ENCODE peak calls at places on chromosomes 3 and 15, in four cellular contexts. E is heart right ventricle, H is neural crest cell, K is right lobe of liver. R is an unnamed sample.

GRCh38 chr15:76163429-76164020 is 103.7 kb downstream of the TMEM266 start:
- DNase-seq in E (peak), H (no peak), K (no peak), R (no peak)

GRCh38 chr3:45057557-45057956 is 31.5 kb downstream of the CLEC3B start:
- DNase-seq in E (no peak), H (no peak), K (no peak), R (no peak)

GRCh38 chr3:101950510-101950909 is 101.2 kb downstream of the NFKBIZ start:
- DNase-seq in E (no peak), H (no peak), K (no peak), R (no peak)

GRCh38 chr15:57676578-57676977 is 29.9 kb upstream of the POLR2M start:
- DNase-seq in E (no peak), H (no peak), K (no peak), R (no peak)

GRCh38 chr15:69090197-69090948 is 70.1 kb upstream of the GLCE start:
- DNase-seq in E (no peak), H (no peak), K (no peak), R (peak)

GRCh38 chr15:39260791-39261190 is 320.1 kb upstream of the THBS1 start:
- DNase-seq in E (no peak), H (no peak), K (no peak), R (no peak)

GRCh38 chr3:27840807-27841594 is 118.9 kb upstream of the EOMES start:
- DNase-seq in E (no peak), H (no peak), K (no peak), R (no peak)

GRCh38 chr3:163936557-163936956 is 1141.7 kb downstream of the SI start:
- DNase-seq in E (no peak), H (no peak), K (no peak), R (no peak)

GRCh38 chr3:71726106-71726505 is 904 bp upstream of the EIF4E3 start:
- DNase-seq in E (no peak), H (no peak), K (no peak), R (no peak)

GRCh38 chr3:194333212-194333980 is 17.7 kb downstream of the CPN2 start:
- DNase-seq in E (peak), H (peak), K (peak), R (peak)

GRCh38 chr3:55471084-55471483 is 16.0 kb downstream of the WNT5A start:
- DNase-seq in E (no peak), H (no peak), K (no peak), R (no peak)

GRCh38 chr3:68893600-68894239 is 38.6 kb downstream of the TAFA4 start:
- DNase-seq in E (no peak), H (no peak), K (no peak), R (peak)

GRCh38 chr3:127542441-127542952 is 48.0 kb downstream of the TPRA1 start:
- DNase-seq in E (no peak), H (no peak), K (peak), R (no peak)

GRCh38 chr3:185733980-185734724 is 90.7 kb downstream of the IGF2BP2 start:
- DNase-seq in E (peak), H (peak), K (no peak), R (peak)

GRCh38 chr3:83523470-83524073 is 1435.2 kb upstream of the CADM2 start:
- DNase-seq in E (peak), H (peak), K (no peak), R (peak)
- TF ChIP-seq CTCF in E (peak), H (peak), K (peak), R (peak)

DNA sequence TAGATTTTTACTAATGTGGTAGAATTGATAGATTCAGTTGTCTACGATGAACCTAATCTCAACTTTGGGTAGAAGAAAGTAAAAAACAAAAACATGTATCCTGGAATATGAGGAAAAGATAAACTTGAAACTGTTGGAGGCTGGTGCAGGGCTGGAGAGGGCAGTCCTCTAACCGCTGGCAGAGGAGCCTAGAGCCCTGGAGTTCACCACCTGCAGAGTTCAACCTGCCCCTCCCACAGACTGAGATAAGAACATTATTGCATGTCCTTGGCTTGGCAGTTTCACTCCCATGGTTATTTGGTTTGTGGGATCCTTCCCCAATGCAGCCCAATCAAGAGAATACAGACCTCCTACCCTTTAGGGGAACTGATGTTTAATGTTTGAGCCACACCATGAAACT is 53.2 kb upstream of the GATM start:
- DNase-seq in E (no peak), H (no peak), K (peak), R (no peak)
- TF ChIP-seq CTCF in E (no peak), H (no peak), K (no peak), R (no peak)

GRCh38 chr15:98382139-98382538 is 266.2 kb upstream of the IGF1R start:
- DNase-seq in E (no peak), H (no peak), K (no peak), R (no peak)
- TF ChIP-seq CTCF in E (no peak), H (no peak), K (no peak), R (no peak)

DNA sequence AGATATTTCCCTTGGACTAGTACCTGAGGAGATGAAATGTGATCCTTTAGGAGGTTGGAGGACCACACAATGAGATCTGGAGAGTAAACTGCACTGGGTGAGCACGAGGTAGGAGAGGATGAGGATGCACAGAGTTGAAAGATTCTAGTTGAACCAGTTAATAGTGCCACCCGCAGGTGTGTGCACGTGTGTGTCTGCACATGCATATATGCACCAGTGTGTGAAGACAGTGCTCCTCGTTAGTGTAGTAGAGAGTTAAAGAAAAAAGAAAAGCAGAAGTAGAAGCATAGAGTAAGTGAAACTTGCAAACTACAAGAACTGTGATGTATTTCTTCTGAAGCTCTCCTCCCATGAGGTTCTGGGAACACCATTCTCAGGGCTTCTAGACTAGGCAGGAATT is 8.4 kb downstream of the MED12L start:
- DNase-seq in E (no peak), H (no peak), K (no peak), R (no peak)
- TF ChIP-seq CTCF in E (no peak), H (no peak), K (no peak), R (no peak)

DNA sequence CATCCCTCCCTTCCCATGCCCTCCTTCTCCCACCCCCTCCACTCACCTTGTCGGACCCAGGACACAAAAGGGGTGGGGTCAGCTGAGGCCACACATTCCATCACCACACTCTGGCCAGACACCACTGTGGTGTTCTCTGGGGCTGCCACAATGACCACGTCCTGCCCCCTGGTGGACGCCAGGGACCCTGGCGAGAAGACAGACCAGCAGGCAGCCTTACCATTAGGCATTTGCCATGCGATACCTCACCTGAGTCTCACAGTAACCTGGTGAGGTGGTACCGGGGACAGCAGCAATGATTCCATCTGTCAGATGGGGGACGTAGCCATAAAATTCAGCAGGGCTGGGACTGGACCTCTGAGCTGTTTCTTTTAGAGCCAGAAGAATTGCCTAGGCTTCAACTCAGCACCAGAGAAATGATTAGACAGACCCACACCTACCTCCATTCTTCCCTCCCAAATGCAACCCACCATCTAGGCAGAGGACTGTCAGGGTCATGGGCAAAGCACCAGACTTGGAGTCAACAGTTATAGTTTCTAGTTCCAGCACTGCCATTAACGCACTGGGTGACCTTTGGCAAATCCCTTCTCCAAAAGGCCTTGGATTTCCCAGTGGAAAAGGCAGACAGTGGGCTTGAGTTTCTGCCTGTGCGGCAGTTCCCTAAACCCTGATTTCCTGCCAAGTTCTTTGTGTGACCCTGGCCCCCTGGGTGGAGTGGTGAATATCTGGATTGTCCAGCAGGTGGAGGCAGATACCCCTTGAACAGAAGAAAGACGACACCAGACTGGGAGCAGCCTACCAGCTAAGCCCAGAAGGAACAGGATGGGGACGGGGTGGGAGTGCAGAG is 21.8 kb downstream of the IGDCC4 start:
- DNase-seq in E (peak), H (peak), K (peak), R (peak)
- TF ChIP-seq CTCF in E (peak), H (peak), K (peak), R (peak)

GRCh38 chr3:98013428-98014349 is 21.4 kb downstream of the GABRR3 start:
- DNase-seq in E (no peak), H (no peak), K (no peak), R (peak)
- TF ChIP-seq CTCF in E (no peak), H (peak), K (no peak), R (peak)

GRCh38 chr3:154085799-154086198 is 35.4 kb upstream of the ARHGEF26 start:
- DNase-seq in E (no peak), H (no peak), K (no peak), R (no peak)

GRCh38 chr3:154090116-154090420 is 31.1 kb upstream of the ARHGEF26 start:
- DNase-seq in E (no peak), H (no peak), K (no peak), R (no peak)

GRCh38 chr3:154086286-154086685 is 34.9 kb upstream of the ARHGEF26 start:
- DNase-seq in E (no peak), H (no peak), K (no peak), R (no peak)

GRCh38 chr3:154089416-154090115 is 31.6 kb upstream of the ARHGEF26 start:
- DNase-seq in E (no peak), H (no peak), K (no peak), R (peak)
- TF ChIP-seq CTCF in E (no peak), H (no peak), K (no peak), R (no peak)

DNA sequence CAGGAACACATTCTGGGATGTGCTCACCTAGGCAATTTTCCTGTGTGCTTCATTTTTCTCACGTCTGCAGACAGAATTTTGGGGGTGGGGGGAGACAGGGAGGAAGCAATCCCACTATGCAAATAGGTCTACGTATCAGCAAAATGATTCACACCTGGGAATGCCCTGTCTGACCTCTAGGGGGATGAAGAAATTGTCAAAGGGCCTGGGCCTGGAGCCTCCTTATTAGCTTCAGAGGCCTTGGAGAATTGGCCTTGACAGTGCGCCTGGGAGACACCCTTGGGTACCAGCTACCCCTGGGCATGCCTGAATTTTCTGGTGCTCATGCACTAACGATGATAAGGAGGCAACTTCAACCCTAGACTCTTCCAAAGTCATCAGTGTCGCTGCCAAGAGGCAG is 207.5 kb downstream of the CADPS start:
- DNase-seq in E (no peak), H (no peak), K (no peak), R (no peak)
- TF ChIP-seq CTCF in E (no peak), H (peak), K (no peak), R (no peak)

GRCh38 chr15:90892498-90893174 is 8.3 kb downstream of the FES start:
- DNase-seq in E (no peak), H (no peak), K (peak), R (no peak)

GRCh38 chr15:90891346-90891949 is 7.1 kb downstream of the FES start:
- DNase-seq in E (no peak), H (no peak), K (peak), R (no peak)

GRCh38 chr15:90893175-90894090 is 9.1 kb downstream of the FES start:
- DNase-seq in E (no peak), H (no peak), K (peak), R (no peak)

GRCh38 chr15:90892023-90892422 is 7.7 kb downstream of the FES start:
- DNase-seq in E (no peak), H (no peak), K (peak), R (no peak)

DNA sequence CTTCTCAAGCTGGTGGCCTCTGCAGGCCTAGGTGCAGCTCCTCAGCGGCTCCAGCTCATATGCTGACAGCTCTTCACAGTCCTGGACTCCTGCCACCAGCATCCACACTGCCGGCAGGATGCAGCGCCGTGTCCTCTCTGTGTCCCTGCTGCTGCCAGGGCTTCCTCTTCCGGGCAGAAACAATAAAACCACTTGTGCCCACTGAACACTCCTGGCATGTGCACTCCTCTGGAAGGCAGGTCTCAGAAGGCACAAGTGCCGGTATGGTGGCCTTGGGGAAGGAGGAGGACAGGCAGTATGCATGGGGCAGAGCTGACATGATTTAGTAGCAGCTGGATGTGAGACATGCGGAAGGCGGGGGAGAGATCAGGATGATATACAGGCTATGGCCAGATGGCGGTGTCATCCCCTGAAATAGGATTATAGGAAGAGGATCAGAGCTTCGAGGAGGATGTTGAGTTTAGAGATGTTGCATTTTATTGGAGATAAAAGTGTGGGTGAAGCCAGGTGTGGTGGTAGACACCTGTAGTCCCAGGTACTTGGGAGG is 7.5 kb upstream of the MAN2A2 start:
- DNase-seq in E (no peak), H (peak), K (no peak), R (no peak)
- TF ChIP-seq CTCF in E (no peak), H (peak), K (no peak), R (no peak)

DNA sequence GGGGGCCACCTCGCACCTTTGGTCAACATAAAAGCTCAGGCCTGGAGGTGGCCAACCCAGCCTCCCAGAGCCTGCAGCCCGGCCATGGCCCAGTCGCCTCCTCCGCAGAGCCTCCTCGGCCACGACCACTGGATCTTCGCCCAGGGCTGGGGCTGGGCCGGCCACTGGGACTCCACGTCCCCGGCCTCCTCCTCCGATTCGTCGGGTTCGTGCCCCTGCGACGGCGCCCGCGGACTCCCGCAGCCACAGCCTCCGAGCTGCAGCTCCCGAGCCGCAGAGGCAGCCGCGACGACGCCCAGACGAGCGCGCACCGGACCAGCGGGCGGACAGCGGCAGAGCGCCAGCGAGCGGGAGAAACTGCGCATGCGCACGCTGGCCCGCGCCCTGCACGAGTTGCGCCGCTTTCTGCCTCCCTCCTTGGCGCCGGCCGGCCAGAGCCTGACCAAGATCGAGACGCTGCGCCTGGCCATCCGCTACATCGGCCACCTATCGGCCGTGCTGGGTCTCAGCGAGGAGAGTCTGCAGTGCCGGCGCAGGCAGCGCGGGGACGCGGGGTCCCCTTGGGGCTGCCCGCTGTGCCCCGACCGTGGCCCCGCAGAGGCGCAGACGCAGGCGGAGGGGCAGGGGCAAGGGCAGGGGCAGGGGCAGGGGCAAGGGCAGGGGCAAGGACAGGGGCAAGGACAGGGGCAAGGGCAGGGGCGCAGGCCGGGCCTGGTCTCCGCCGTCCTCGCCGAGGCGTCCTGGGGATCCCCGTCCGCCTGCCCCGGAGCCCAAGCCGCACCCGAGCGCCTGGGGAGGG is at the start of gene MESP2:
- DNase-seq in E (peak), H (peak), K (peak), R (peak)
- TF ChIP-seq CTCF in E (peak), H (peak), K (peak), R (no peak)